ENCODE peak calls at places on chromosomes 13 and 19, in ten cellular contexts. G is PC-3; Z is GM23248; L is thoracic aorta; J is IMR-90; Y is colonic mucosa; P is uterus; X is neuronal stem cell; E is psoas muscle; H is CD8-positive, alpha-beta T cell. A is an unnamed sample.
A peak's percentile ranks its signal among the peaks of the same experiment; 100 is the strongest.

GRCh38 chr19:919157-920050 is 2.3 kb downstream of the KISS1R start:
- DNase-seq in Y (no peak), E (no peak), P (no peak), G (peak; percentile 38), H (no peak), X (no peak), L (no peak), J (no peak), Z (no peak), A (peak; percentile 63)

GRCh38 chr19:52248256-52248655 is 21.1 kb upstream of the ZNF766 start:
- DNase-seq in H (peak; percentile 48), X (no peak), Z (peak; percentile 73), E (peak; percentile 79), L (no peak), Y (peak; percentile 62), P (peak; percentile 24), J (peak; percentile 33), G (peak; percentile 60), A (peak; percentile 35)

GRCh38 chr13:25966086-25966485 is 85.7 kb downstream of the SHISA2 start:
- DNase-seq in H (no peak), G (peak; percentile 54), J (no peak), L (no peak), P (no peak), Y (no peak), E (no peak), Z (no peak), X (no peak), A (no peak)

GRCh38 chr19:49101160-49101559 is 13.0 kb upstream of the LIN7B start:
- DNase-seq in L (no peak), P (no peak), E (no peak), X (no peak), Z (no peak), H (no peak), J (no peak), G (no peak), Y (no peak), A (no peak)

GRCh38 chr13:95185851-95186250 is 115.4 kb downstream of the ABCC4 start:
- DNase-seq in E (no peak), Y (no peak), G (no peak), P (no peak), X (no peak), L (no peak), J (no peak), H (peak; percentile 36), Z (no peak), A (peak; percentile 78)

GRCh38 chr19:17049711-17050280 is 23.2 kb upstream of the CPAMD8 start:
- DNase-seq in H (no peak), L (no peak), X (no peak), P (peak; percentile 38), Y (peak; percentile 47), G (peak; percentile 71), J (peak; percentile 73), Z (peak; percentile 79), E (no peak), A (no peak)

GRCh38 chr13:52162279-52163101 is 3.1 kb upstream of the NEK3 start:
- DNase-seq in L (no peak), J (peak; percentile 70), G (peak; percentile 52), P (no peak), E (no peak), H (no peak), Z (peak; percentile 14), X (peak; percentile 21), Y (no peak), A (no peak)

GRCh38 chr19:34328982-34329381 is 36.0 kb upstream of the GPI start:
- DNase-seq in G (no peak), P (no peak), Y (no peak), E (no peak), Z (no peak), X (no peak), J (no peak), L (no peak), H (no peak), A (no peak)

GRCh38 chr19:29001922-29002247 is 211.1 kb downstream of the UQCRFS1 start:
- DNase-seq in H (no peak), L (no peak), J (no peak), G (no peak), P (no peak), E (no peak), Z (peak; percentile 14), X (no peak), Y (no peak), A (no peak)

GRCh38 chr13:27481766-27482165 is 31.4 kb upstream of the MTIF3 start:
- DNase-seq in J (peak; percentile 10), L (no peak), Z (peak; percentile 32), P (peak; percentile 26), E (no peak), Y (peak; percentile 65), G (peak; percentile 55), H (no peak), X (peak; percentile 56), A (no peak)

GRCh38 chr19:2282062-2282861 is at the start of gene PEAK3:
- DNase-seq in E (peak; percentile 85), H (no peak), L (no peak), P (peak; percentile 49), Y (peak; percentile 67), Z (peak; percentile 45), X (no peak), J (peak; percentile 24), G (no peak), A (no peak)

GRCh38 chr13:99045396-99045795 is 67.5 kb upstream of the DOCK9 start:
- DNase-seq in P (no peak), X (no peak), H (no peak), E (no peak), Z (no peak), J (peak; percentile 58), G (no peak), L (no peak), Y (no peak), A (no peak)

GRCh38 chr13:33639158-33639557 is 178.8 kb upstream of the RFC3 start:
- DNase-seq in L (no peak), H (no peak), Y (peak; percentile 36), J (peak; percentile 44), P (peak; percentile 76), Z (peak; percentile 94), E (peak; percentile 74), G (no peak), X (no peak), A (no peak)

GRCh38 chr19:2059422-2060201 is 8.6 kb upstream of the MKNK2 start:
- DNase-seq in Y (peak; percentile 93), P (peak; percentile 62), E (peak; percentile 94), X (no peak), Z (peak; percentile 93), L (no peak), H (no peak), J (peak; percentile 61), G (peak; percentile 81), A (no peak)

GRCh38 chr19:32373614-32374295 is 28.3 kb downstream of the ZNF507 start:
- DNase-seq in Y (peak; percentile 60), H (no peak), L (peak; percentile 15), Z (peak; percentile 99), X (no peak), J (peak; percentile 100), G (peak; percentile 96), E (no peak), P (no peak), A (no peak)

GRCh38 chr13:41520699-41521630 is 63.6 kb downstream of the RGCC start:
- DNase-seq in E (no peak), Y (no peak), Z (peak; percentile 70), H (no peak), X (no peak), J (no peak), G (no peak), P (no peak), L (no peak), A (no peak)

GRCh38 chr13:38895075-38895474 is 95.6 kb downstream of the STOML3 start:
- DNase-seq in H (no peak), L (no peak), J (no peak), P (no peak), Y (no peak), G (no peak), Z (no peak), X (no peak), E (no peak), A (no peak)
- H3K4me1 ChIP-seq in H (no peaks in the 10 kb centered on the region), L (no peaks in the 10 kb centered on the region), J (no peaks in the 10 kb centered on the region), P (no peaks in the 10 kb centered on the region), Y (no peaks in the 10 kb centered on the region), G (no peaks in the 10 kb centered on the region), Z (no peaks in the 10 kb centered on the region), X (no peaks in the 10 kb centered on the region), E (no peaks in the 10 kb centered on the region), A (no peaks in the 10 kb centered on the region)

DNA sequence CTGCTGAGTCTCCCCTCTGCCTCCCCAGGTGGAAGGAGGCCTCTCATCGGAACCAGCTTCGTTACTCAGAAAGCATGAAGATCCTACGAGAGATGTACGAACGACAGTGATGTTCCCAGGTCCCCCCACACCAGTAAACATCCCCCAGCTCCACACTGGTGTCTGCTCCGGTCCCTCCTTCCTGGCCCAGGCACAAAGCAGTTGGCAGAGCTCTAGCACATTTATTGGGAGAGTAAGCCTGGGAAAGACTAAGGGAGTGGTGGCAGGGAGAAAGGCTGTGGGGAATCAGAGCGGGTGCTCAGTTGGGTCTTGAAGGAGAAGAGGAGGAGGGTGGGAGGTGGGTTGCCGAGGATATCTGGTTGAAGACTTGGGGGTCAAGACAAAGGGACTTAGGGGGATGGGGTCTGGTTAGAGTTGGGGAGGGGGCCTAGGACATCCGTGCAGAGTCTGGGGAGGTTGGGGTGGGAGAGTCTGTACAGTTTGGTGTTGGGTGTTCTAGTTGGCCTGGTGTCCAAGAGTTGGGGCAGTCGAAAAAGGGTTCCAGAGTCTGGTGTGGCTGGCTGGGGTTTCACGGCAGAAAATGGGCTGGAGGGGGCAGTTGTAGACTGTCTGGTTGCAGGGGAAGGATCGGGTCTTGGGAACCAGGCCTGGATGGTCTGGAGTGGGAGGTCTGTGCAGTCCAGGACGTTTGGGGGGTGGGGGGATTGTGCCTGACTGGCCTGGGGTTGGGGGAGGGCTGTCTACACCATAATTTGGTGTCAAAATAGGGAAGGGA is 2.3 kb downstream of the HSPB6 start:
- DNase-seq in Z (no peak), P (peak; percentile 52), G (no peak), Y (no peak), J (no peak), E (no peak), H (no peak), L (no peak), X (no peak), A (no peak)
- H3K4me3 ChIP-seq in Z (no peak overlapping the region), P (peak overlapping the region; percentile 94), G (no peak overlapping the region), Y (no peak overlapping the region), J (no peak overlapping the region), E (peak overlapping the region; percentile 83), H (no peak overlapping the region), L (peak overlapping the region; percentile 77), X (no peak overlapping the region), A (no peak overlapping the region)

DNA sequence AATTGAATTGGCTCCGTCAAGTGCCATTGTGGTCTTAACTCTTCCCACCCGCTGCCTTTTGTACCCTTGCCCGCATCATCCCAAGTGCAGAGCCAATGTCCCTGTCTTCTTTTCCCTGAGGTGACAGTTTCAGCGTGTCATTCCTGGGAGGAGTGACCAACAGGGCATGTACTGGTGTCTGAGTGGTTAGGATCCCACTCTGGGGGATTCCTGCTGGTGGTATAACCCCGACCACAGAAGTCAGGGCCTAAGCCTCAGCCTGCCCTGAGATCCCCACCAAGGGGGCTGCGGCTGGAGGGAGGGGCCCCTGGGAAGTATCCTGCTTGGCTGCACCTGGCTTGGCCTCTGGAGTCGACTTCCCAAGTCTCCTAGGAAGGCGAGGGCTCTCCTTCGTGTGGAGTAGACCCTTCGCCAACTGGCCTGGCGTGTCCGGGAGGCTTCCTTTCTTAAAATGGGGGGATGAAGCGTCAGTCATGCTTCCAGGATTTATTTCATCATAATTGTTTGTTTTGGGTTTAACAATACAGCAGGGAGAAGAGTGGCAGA is 40.6 kb downstream of the NFIX start:
- DNase-seq in E (no peak), G (no peak), X (no peak), P (no peak), Y (no peak), L (no peak), Z (no peak), H (no peak), J (no peak), A (no peak)
- H3K4me1 ChIP-seq in E (peaks cover 98% of the 10 kb centered on the region), G (peaks cover 70% of the 10 kb centered on the region), X (peaks cover 7% of the 10 kb centered on the region), P (peaks cover 34% of the 10 kb centered on the region), Y (peaks cover 32% of the 10 kb centered on the region), L (peaks cover 81% of the 10 kb centered on the region), Z (peaks cover 98% of the 10 kb centered on the region), H (no peaks in the 10 kb centered on the region), J (peaks cover 59% of the 10 kb centered on the region), A (no peaks in the 10 kb centered on the region)

GRCh38 chr19:14085309-14085995 is at the start of gene C19orf67:
- DNase-seq in L (no peak), E (no peak), X (no peak), Y (no peak), Z (no peak), J (no peak), P (no peak), G (no peak), H (no peak), A (no peak)
- H3K4me3 ChIP-seq in L (no peak within 1 kb of the TSS), E (no peak within 1 kb of the TSS), X (no peak within 1 kb of the TSS), Y (no peak within 1 kb of the TSS), Z (no peak within 1 kb of the TSS), J (no peak within 1 kb of the TSS), P (no peak within 1 kb of the TSS), G (no peak within 1 kb of the TSS), H (no peak within 1 kb of the TSS), A (no peak within 1 kb of the TSS)

A was measured in naive thymus-derived CD4-positive, alpha-beta T cell.